ENCODE peak calls at places on chromosomes 13 and 19, in eight cellular contexts. One of them, this sample, is unnamed.

GRCh38 chr19:46944918-46945628 is 74.6 kb upstream of the NPAS1 start:
- DNase-seq in fibroblast of lung: peak
- DNase-seq in sigmoid colon: peak
- DNase-seq in Calu3: no peak
- DNase-seq in activated CD8-positive, alpha-beta T cell treated with anti-CD3 and anti-CD28 coated beads for 36 hours: no peak
- DNase-seq in suprapubic skin: peak
- DNase-seq in non-pigmented ciliary epithelial cell: no peak
- DNase-seq in activated CD8-positive, alpha-beta memory T cell treated with anti-CD3 and anti-CD28 coated beads for 24 hours: no peak
- DNase-seq in this sample: peak

GRCh38 chr19:6608950-6609349 is 18.0 kb upstream of the CD70 start:
- DNase-seq in fibroblast of lung: no peak
- DNase-seq in sigmoid colon: no peak
- DNase-seq in Calu3: no peak
- DNase-seq in activated CD8-positive, alpha-beta T cell treated with anti-CD3 and anti-CD28 coated beads for 36 hours: no peak
- DNase-seq in suprapubic skin: no peak
- DNase-seq in non-pigmented ciliary epithelial cell: no peak
- DNase-seq in activated CD8-positive, alpha-beta memory T cell treated with anti-CD3 and anti-CD28 coated beads for 24 hours: no peak
- DNase-seq in this sample: no peak

GRCh38 chr19:42254850-42255765 is at the start of gene ERF:
- DNase-seq in fibroblast of lung: peak
- DNase-seq in sigmoid colon: peak
- DNase-seq in Calu3: peak
- DNase-seq in activated CD8-positive, alpha-beta T cell treated with anti-CD3 and anti-CD28 coated beads for 36 hours: peak
- DNase-seq in suprapubic skin: peak
- DNase-seq in non-pigmented ciliary epithelial cell: no peak
- DNase-seq in activated CD8-positive, alpha-beta memory T cell treated with anti-CD3 and anti-CD28 coated beads for 24 hours: peak
- DNase-seq in this sample: peak

GRCh38 chr13:41017153-41017552 is 2.0 kb downstream of the ELF1 start:
- DNase-seq in fibroblast of lung: no peak
- DNase-seq in sigmoid colon: no peak
- DNase-seq in Calu3: peak
- DNase-seq in activated CD8-positive, alpha-beta T cell treated with anti-CD3 and anti-CD28 coated beads for 36 hours: peak
- DNase-seq in suprapubic skin: no peak
- DNase-seq in non-pigmented ciliary epithelial cell: no peak
- DNase-seq in activated CD8-positive, alpha-beta memory T cell treated with anti-CD3 and anti-CD28 coated beads for 24 hours: no peak
- DNase-seq in this sample: no peak

GRCh38 chr19:14383556-14383897 is 2.3 kb downstream of the ADGRE5 start:
- DNase-seq in fibroblast of lung: peak
- DNase-seq in sigmoid colon: peak
- DNase-seq in Calu3: no peak
- DNase-seq in activated CD8-positive, alpha-beta T cell treated with anti-CD3 and anti-CD28 coated beads for 36 hours: no peak
- DNase-seq in suprapubic skin: no peak
- DNase-seq in non-pigmented ciliary epithelial cell: no peak
- DNase-seq in activated CD8-positive, alpha-beta memory T cell treated with anti-CD3 and anti-CD28 coated beads for 24 hours: no peak
- DNase-seq in this sample: no peak

GRCh38 chr19:50330365-50331078 is 1.3 kb upstream of the KCNC3 start:
- DNase-seq in fibroblast of lung: no peak
- DNase-seq in sigmoid colon: no peak
- DNase-seq in Calu3: peak
- DNase-seq in activated CD8-positive, alpha-beta T cell treated with anti-CD3 and anti-CD28 coated beads for 36 hours: peak
- DNase-seq in suprapubic skin: no peak
- DNase-seq in non-pigmented ciliary epithelial cell: no peak
- DNase-seq in activated CD8-positive, alpha-beta memory T cell treated with anti-CD3 and anti-CD28 coated beads for 24 hours: peak
- DNase-seq in this sample: peak

GRCh38 chr19:40466219-40467006 is at the start of gene SPTBN4:
- DNase-seq in fibroblast of lung: no peak
- DNase-seq in sigmoid colon: peak
- DNase-seq in Calu3: no peak
- DNase-seq in activated CD8-positive, alpha-beta T cell treated with anti-CD3 and anti-CD28 coated beads for 36 hours: peak
- DNase-seq in suprapubic skin: peak
- DNase-seq in non-pigmented ciliary epithelial cell: no peak
- DNase-seq in activated CD8-positive, alpha-beta memory T cell treated with anti-CD3 and anti-CD28 coated beads for 24 hours: no peak
- DNase-seq in this sample: no peak

GRCh38 chr13:33271759-33272158 is 13.8 kb downstream of the STARD13 start:
- DNase-seq in fibroblast of lung: no peak
- DNase-seq in sigmoid colon: no peak
- DNase-seq in Calu3: no peak
- DNase-seq in activated CD8-positive, alpha-beta T cell treated with anti-CD3 and anti-CD28 coated beads for 36 hours: no peak
- DNase-seq in suprapubic skin: no peak
- DNase-seq in non-pigmented ciliary epithelial cell: no peak
- DNase-seq in activated CD8-positive, alpha-beta memory T cell treated with anti-CD3 and anti-CD28 coated beads for 24 hours: no peak
- DNase-seq in this sample: no peak

GRCh38 chr19:55502197-55502952 is 14.1 kb downstream of the SSC5D start:
- DNase-seq in fibroblast of lung: no peak
- DNase-seq in sigmoid colon: no peak
- DNase-seq in Calu3: no peak
- DNase-seq in activated CD8-positive, alpha-beta T cell treated with anti-CD3 and anti-CD28 coated beads for 36 hours: no peak
- DNase-seq in suprapubic skin: no peak
- DNase-seq in non-pigmented ciliary epithelial cell: no peak
- DNase-seq in activated CD8-positive, alpha-beta memory T cell treated with anti-CD3 and anti-CD28 coated beads for 24 hours: no peak
- DNase-seq in this sample: no peak

GRCh38 chr13:94331281-94331680 is 148.2 kb downstream of the DCT start:
- DNase-seq in fibroblast of lung: no peak
- DNase-seq in sigmoid colon: no peak
- DNase-seq in Calu3: no peak
- DNase-seq in activated CD8-positive, alpha-beta T cell treated with anti-CD3 and anti-CD28 coated beads for 36 hours: no peak
- DNase-seq in suprapubic skin: no peak
- DNase-seq in non-pigmented ciliary epithelial cell: no peak
- DNase-seq in activated CD8-positive, alpha-beta memory T cell treated with anti-CD3 and anti-CD28 coated beads for 24 hours: no peak
- DNase-seq in this sample: no peak

GRCh38 chr19:3125900-3126524 is 9.8 kb upstream of the GNA15 start:
- DNase-seq in fibroblast of lung: peak
- DNase-seq in sigmoid colon: no peak
- DNase-seq in Calu3: peak
- DNase-seq in activated CD8-positive, alpha-beta T cell treated with anti-CD3 and anti-CD28 coated beads for 36 hours: peak
- DNase-seq in suprapubic skin: peak
- DNase-seq in non-pigmented ciliary epithelial cell: no peak
- DNase-seq in activated CD8-positive, alpha-beta memory T cell treated with anti-CD3 and anti-CD28 coated beads for 24 hours: peak
- DNase-seq in this sample: no peak

GRCh38 chr13:40665754-40666057 is 735 bp downstream of the FOXO1 start:
- DNase-seq in fibroblast of lung: peak
- DNase-seq in sigmoid colon: no peak
- DNase-seq in Calu3: no peak
- DNase-seq in activated CD8-positive, alpha-beta T cell treated with anti-CD3 and anti-CD28 coated beads for 36 hours: peak
- DNase-seq in suprapubic skin: no peak
- DNase-seq in non-pigmented ciliary epithelial cell: no peak
- DNase-seq in activated CD8-positive, alpha-beta memory T cell treated with anti-CD3 and anti-CD28 coated beads for 24 hours: no peak
- DNase-seq in this sample: no peak

GRCh38 chr19:3522421-3523360 is 16.3 kb upstream of the TEKTIP1 start:
- DNase-seq in fibroblast of lung: no peak
- DNase-seq in sigmoid colon: no peak
- DNase-seq in Calu3: no peak
- DNase-seq in activated CD8-positive, alpha-beta T cell treated with anti-CD3 and anti-CD28 coated beads for 36 hours: no peak
- DNase-seq in suprapubic skin: peak
- DNase-seq in non-pigmented ciliary epithelial cell: no peak
- DNase-seq in activated CD8-positive, alpha-beta memory T cell treated with anti-CD3 and anti-CD28 coated beads for 24 hours: no peak
- DNase-seq in this sample: no peak

GRCh38 chr19:12837225-12837624 is 1.1 kb upstream of the MAST1 start:
- DNase-seq in fibroblast of lung: no peak
- DNase-seq in sigmoid colon: no peak
- DNase-seq in Calu3: no peak
- DNase-seq in activated CD8-positive, alpha-beta T cell treated with anti-CD3 and anti-CD28 coated beads for 36 hours: peak
- DNase-seq in suprapubic skin: no peak
- DNase-seq in non-pigmented ciliary epithelial cell: no peak
- DNase-seq in activated CD8-positive, alpha-beta memory T cell treated with anti-CD3 and anti-CD28 coated beads for 24 hours: no peak
- DNase-seq in this sample: no peak

GRCh38 chr13:77506874-77507273 is 28.6 kb upstream of the SCEL start:
- DNase-seq in fibroblast of lung: peak
- DNase-seq in sigmoid colon: no peak
- DNase-seq in Calu3: no peak
- DNase-seq in activated CD8-positive, alpha-beta T cell treated with anti-CD3 and anti-CD28 coated beads for 36 hours: no peak
- DNase-seq in suprapubic skin: no peak
- DNase-seq in non-pigmented ciliary epithelial cell: no peak
- DNase-seq in activated CD8-positive, alpha-beta memory T cell treated with anti-CD3 and anti-CD28 coated beads for 24 hours: no peak
- DNase-seq in this sample: no peak

GRCh38 chr13:38045278-38046048 is 175.9 kb upstream of the TRPC4 start:
- DNase-seq in fibroblast of lung: peak
- DNase-seq in sigmoid colon: no peak
- DNase-seq in Calu3: peak
- DNase-seq in activated CD8-positive, alpha-beta T cell treated with anti-CD3 and anti-CD28 coated beads for 36 hours: no peak
- DNase-seq in suprapubic skin: no peak
- DNase-seq in non-pigmented ciliary epithelial cell: peak
- DNase-seq in activated CD8-positive, alpha-beta memory T cell treated with anti-CD3 and anti-CD28 coated beads for 24 hours: no peak
- DNase-seq in this sample: no peak

GRCh38 chr19:55173717-55174409 is 6.2 kb downstream of the SYT5 start:
- DNase-seq in fibroblast of lung: peak
- DNase-seq in sigmoid colon: no peak
- DNase-seq in Calu3: peak
- DNase-seq in activated CD8-positive, alpha-beta T cell treated with anti-CD3 and anti-CD28 coated beads for 36 hours: peak
- DNase-seq in suprapubic skin: no peak
- DNase-seq in non-pigmented ciliary epithelial cell: no peak
- DNase-seq in activated CD8-positive, alpha-beta memory T cell treated with anti-CD3 and anti-CD28 coated beads for 24 hours: peak
- DNase-seq in this sample: peak

GRCh38 chr19:17125728-17126677 is 50.4 kb downstream of the MYO9B start:
- DNase-seq in fibroblast of lung: peak
- DNase-seq in sigmoid colon: peak
- DNase-seq in Calu3: no peak
- DNase-seq in activated CD8-positive, alpha-beta T cell treated with anti-CD3 and anti-CD28 coated beads for 36 hours: peak
- DNase-seq in suprapubic skin: peak
- DNase-seq in non-pigmented ciliary epithelial cell: no peak
- DNase-seq in activated CD8-positive, alpha-beta memory T cell treated with anti-CD3 and anti-CD28 coated beads for 24 hours: peak
- DNase-seq in this sample: peak

GRCh38 chr19:39200818-39201145 is 3.3 kb downstream of the SYCN start:
- DNase-seq in fibroblast of lung: no peak
- DNase-seq in sigmoid colon: no peak
- DNase-seq in Calu3: no peak
- DNase-seq in activated CD8-positive, alpha-beta T cell treated with anti-CD3 and anti-CD28 coated beads for 36 hours: no peak
- DNase-seq in suprapubic skin: no peak
- DNase-seq in non-pigmented ciliary epithelial cell: no peak
- DNase-seq in activated CD8-positive, alpha-beta memory T cell treated with anti-CD3 and anti-CD28 coated beads for 24 hours: no peak
- DNase-seq in this sample: no peak

GRCh38 chr13:65479692-65480091 is 1750.4 kb downstream of the PCDH9 start:
- DNase-seq in fibroblast of lung: no peak
- DNase-seq in sigmoid colon: no peak
- DNase-seq in Calu3: no peak
- DNase-seq in activated CD8-positive, alpha-beta T cell treated with anti-CD3 and anti-CD28 coated beads for 36 hours: no peak
- DNase-seq in suprapubic skin: no peak
- DNase-seq in non-pigmented ciliary epithelial cell: no peak
- DNase-seq in activated CD8-positive, alpha-beta memory T cell treated with anti-CD3 and anti-CD28 coated beads for 24 hours: no peak
- DNase-seq in this sample: no peak

GRCh38 chr19:38577826-38578225 is 39.9 kb downstream of the MAP4K1 start:
- DNase-seq in fibroblast of lung: no peak
- DNase-seq in sigmoid colon: no peak
- DNase-seq in Calu3: no peak
- DNase-seq in activated CD8-positive, alpha-beta T cell treated with anti-CD3 and anti-CD28 coated beads for 36 hours: no peak
- DNase-seq in suprapubic skin: no peak
- DNase-seq in non-pigmented ciliary epithelial cell: no peak
- DNase-seq in activated CD8-positive, alpha-beta memory T cell treated with anti-CD3 and anti-CD28 coated beads for 24 hours: no peak
- DNase-seq in this sample: no peak

GRCh38 chr13:112606125-112607001 is 18.4 kb upstream of the TUBGCP3 start:
- DNase-seq in fibroblast of lung: peak
- DNase-seq in sigmoid colon: peak
- DNase-seq in Calu3: peak
- DNase-seq in activated CD8-positive, alpha-beta T cell treated with anti-CD3 and anti-CD28 coated beads for 36 hours: peak
- DNase-seq in suprapubic skin: peak
- DNase-seq in non-pigmented ciliary epithelial cell: no peak
- DNase-seq in activated CD8-positive, alpha-beta memory T cell treated with anti-CD3 and anti-CD28 coated beads for 24 hours: peak
- DNase-seq in this sample: peak

GRCh38 chr13:36395280-36395679 is 37.0 kb upstream of the CCNA1 start:
- DNase-seq in fibroblast of lung: peak
- DNase-seq in sigmoid colon: no peak
- DNase-seq in Calu3: no peak
- DNase-seq in activated CD8-positive, alpha-beta T cell treated with anti-CD3 and anti-CD28 coated beads for 36 hours: no peak
- DNase-seq in suprapubic skin: no peak
- DNase-seq in non-pigmented ciliary epithelial cell: no peak
- DNase-seq in activated CD8-positive, alpha-beta memory T cell treated with anti-CD3 and anti-CD28 coated beads for 24 hours: no peak
- DNase-seq in this sample: peak

GRCh38 chr19:15256708-15257331 is 24.6 kb upstream of the EPHX3 start:
- DNase-seq in fibroblast of lung: no peak
- DNase-seq in sigmoid colon: no peak
- DNase-seq in Calu3: no peak
- DNase-seq in activated CD8-positive, alpha-beta T cell treated with anti-CD3 and anti-CD28 coated beads for 36 hours: no peak
- DNase-seq in suprapubic skin: no peak
- DNase-seq in non-pigmented ciliary epithelial cell: no peak
- DNase-seq in activated CD8-positive, alpha-beta memory T cell treated with anti-CD3 and anti-CD28 coated beads for 24 hours: no peak
- DNase-seq in this sample: no peak